ENCODE peak calls at places on chromosomes 1 and 21, in nine cellular contexts. Q is lung microvascular endothelial cell; Z is stimulated activated effector memory CD8-positive, alpha-beta T cell treated with anti-CD3 and anti-CD28 coated beads, Interleukin-12 subunit alpha, Interleukin-12 subunit beta, amount 100 ng/mL, for 72 hours; E is endothelial cell; P is COR-L47; I is activated CD8-positive, alpha-beta memory T cell treated with anti-CD3 and anti-CD28 coated beads for 24 hours; F is GM03348; K is stimulated activated CD8-positive, alpha-beta memory T cell treated with anti-CD3 and anti-CD28 coated beads, Interleukin-4, amount 100 ng/mL, for 1 hour; O is D341Med. S is an unnamed sample.
A peak's percentile ranks its signal among the peaks of the same experiment; 100 is the strongest.

GRCh38 chr21:44090332-44090731 is 16.9 kb upstream of the PWP2 start:
- DNase-seq in E (no peak), F (no peak), O (no peak), K (no peak), Q (no peak), P (no peak), I (peak; percentile 53), Z (peak; percentile 1), S (no peak)

GRCh38 chr1:53763911-53764310 is 24.9 kb upstream of the GLIS1 start:
- DNase-seq in E (no peak), F (no peak), I (no peak), Q (no peak), Z (no peak), O (no peak), P (no peak), K (no peak), S (no peak)

GRCh38 chr1:207672525-207673130 is 27.7 kb downstream of the CR1L start:
- DNase-seq in Q (peak; percentile 47), F (peak; percentile 27), P (peak; percentile 72), O (peak; percentile 35), Z (no peak), I (no peak), K (no peak), E (peak; percentile 24), S (no peak)

GRCh38 chr1:181101581-181102226 is 13.2 kb downstream of the IER5 start:
- DNase-seq in O (no peak), F (peak; percentile 44), E (no peak), Q (no peak), Z (no peak), P (peak; percentile 93), K (no peak), I (no peak), S (no peak)

GRCh38 chr1:236354330-236355147 is 39.5 kb upstream of the EDARADD start:
- DNase-seq in Z (no peak), F (peak; percentile 19), E (no peak), Q (no peak), P (no peak), O (no peak), K (no peak), I (no peak), S (peak; percentile 40)

GRCh38 chr1:183021405-183022201 is 1.6 kb upstream of the LAMC1 start:
- DNase-seq in Z (no peak), O (no peak), Q (peak; percentile 4), F (no peak), E (no peak), K (no peak), P (no peak), I (no peak), S (no peak)

GRCh38 chr21:17461582-17461981 is 51.3 kb upstream of the CXADR start:
- DNase-seq in E (no peak), Z (no peak), P (no peak), O (no peak), Q (no peak), K (no peak), I (no peak), F (no peak), S (no peak)

GRCh38 chr1:115437146-115437639 is 99.1 kb upstream of the NGF start:
- DNase-seq in K (no peak), E (no peak), O (no peak), Z (no peak), Q (peak; percentile 87), I (no peak), F (no peak), P (peak; percentile 90), S (no peak)

GRCh38 chr1:31736675-31737074 is 27.5 kb downstream of the ADGRB2 start:
- DNase-seq in K (no peak), Z (no peak), E (no peak), P (peak; percentile 69), O (no peak), I (no peak), F (no peak), Q (no peak), S (no peak)

GRCh38 chr1:243213045-243213787 is 41.9 kb downstream of the CEP170 start:
- DNase-seq in P (no peak), F (peak; percentile 64), I (no peak), Q (no peak), K (no peak), E (no peak), O (no peak), Z (no peak), S (peak; percentile 5)

GRCh38 chr1:150213170-150214098 is 22.5 kb downstream of the ANP32E start:
- DNase-seq in K (peak; percentile 77), I (peak; percentile 92), Z (peak; percentile 73), Q (peak; percentile 89), O (peak; percentile 99), F (peak; percentile 96), P (peak; percentile 96), E (peak; percentile 88), S (peak; percentile 91)

GRCh38 chr1:235697517-235697916 is 47.9 kb upstream of the GNG4 start:
- DNase-seq in E (no peak), K (no peak), O (no peak), Z (no peak), Q (no peak), P (no peak), F (no peak), I (no peak), S (no peak)

GRCh38 chr1:37663426-37664000 is 28.8 kb upstream of the CDCA8 start:
- DNase-seq in Z (no peak), P (no peak), F (no peak), I (no peak), Q (no peak), O (peak; percentile 26), K (no peak), E (no peak), S (no peak)

GRCh38 chr1:79355073-79355472 is 348.5 kb upstream of the ADGRL4 start:
- DNase-seq in P (no peak), Z (no peak), I (no peak), F (peak; percentile 30), E (no peak), O (no peak), K (no peak), Q (no peak), S (no peak)

GRCh38 chr21:46079357-46080170 is 18.3 kb upstream of the COL6A2 start:
- DNase-seq in Q (no peak), F (peak; percentile 89), Z (no peak), O (peak; percentile 17), K (no peak), E (no peak), I (peak; percentile 54), P (no peak), S (no peak)

GRCh38 chr21:36113647-36114428 is 21.0 kb upstream of the CBR3 start:
- DNase-seq in Z (no peak), I (no peak), E (no peak), F (no peak), P (peak; percentile 91), O (no peak), K (no peak), Q (no peak), S (no peak)